ENCODE peak calls at places on chromosomes 2 and 18, in four cellular contexts. One of them, this sample, is unnamed.
A peak's percentile ranks its signal among the peaks of the same experiment; 100 is the strongest.

GRCh38 chr2:218880749-218881594 is at the start of gene WNT10A:
- DNase-seq in IMR-90: no peak
- DNase-seq in A549: no peak
- DNase-seq in keratinocyte: no peak
- DNase-seq in this sample: no peak

GRCh38 chr2:61853086-61853847 is 593 bp downstream of the FAM161A start:
- DNase-seq in IMR-90: no peak
- DNase-seq in A549: peak; percentile 79
- DNase-seq in keratinocyte: no peak
- DNase-seq in this sample: peak; percentile 65

GRCh38 chr2:6525371-6525770 is 340.3 kb downstream of the CMPK2 start:
- DNase-seq in IMR-90: no peak
- DNase-seq in A549: no peak
- DNase-seq in keratinocyte: no peak
- DNase-seq in this sample: no peak

GRCh38 chr18:61926532-61926931 is 33.7 kb upstream of the RNF152 start:
- DNase-seq in IMR-90: no peak
- DNase-seq in A549: no peak
- DNase-seq in keratinocyte: no peak
- DNase-seq in this sample: no peak

GRCh38 chr2:15563227-15564100 is 2.3 kb upstream of the NBAS start:
- DNase-seq in IMR-90: no peak
- DNase-seq in A549: no peak
- DNase-seq in keratinocyte: no peak
- DNase-seq in this sample: no peak

GRCh38 chr2:47056875-47057731 is 98.0 kb downstream of the STPG4 start:
- DNase-seq in IMR-90: no peak
- DNase-seq in A549: no peak
- DNase-seq in keratinocyte: no peak
- DNase-seq in this sample: no peak

GRCh38 chr2:239308696-239309397 is 92.0 kb downstream of the HDAC4 start:
- DNase-seq in IMR-90: peak; percentile 80
- DNase-seq in A549: no peak
- DNase-seq in keratinocyte: no peak
- DNase-seq in this sample: no peak

GRCh38 chr2:9937968-9938367 is 13.5 kb upstream of the GRHL1 start:
- DNase-seq in IMR-90: no peak
- DNase-seq in A549: no peak
- DNase-seq in keratinocyte: no peak
- DNase-seq in this sample: no peak

GRCh38 chr2:235594041-235594440 is 100.2 kb downstream of the AGAP1 start:
- DNase-seq in IMR-90: peak; percentile 89
- DNase-seq in A549: peak; percentile 35
- DNase-seq in keratinocyte: peak; percentile 35
- DNase-seq in this sample: no peak

GRCh38 chr18:332721-333513 is 65.1 kb upstream of the THOC1 start:
- DNase-seq in IMR-90: no peak
- DNase-seq in A549: no peak
- DNase-seq in keratinocyte: no peak
- DNase-seq in this sample: no peak

GRCh38 chr2:97781981-97782380 is 68.6 kb downstream of the ZAP70 start:
- DNase-seq in IMR-90: no peak
- DNase-seq in A549: no peak
- DNase-seq in keratinocyte: no peak
- DNase-seq in this sample: no peak

GRCh38 chr2:81576713-81577112 is 1272.2 kb upstream of the LRRTM1 start:
- DNase-seq in IMR-90: no peak
- DNase-seq in A549: no peak
- DNase-seq in keratinocyte: no peak
- DNase-seq in this sample: no peak

GRCh38 chr2:143696651-143697050 is 567.4 kb downstream of the ARHGAP15 start:
- DNase-seq in IMR-90: no peak
- DNase-seq in A549: no peak
- DNase-seq in keratinocyte: no peak
- DNase-seq in this sample: no peak

GRCh38 chr18:62326646-62327348 is 1.7 kb downstream of the TNFRSF11A start:
- DNase-seq in IMR-90: no peak
- DNase-seq in A549: no peak
- DNase-seq in keratinocyte: no peak
- DNase-seq in this sample: no peak

GRCh38 chr18:68441241-68441640 is 273.7 kb downstream of the TMX3 start:
- DNase-seq in IMR-90: no peak
- DNase-seq in A549: no peak
- DNase-seq in keratinocyte: no peak
- DNase-seq in this sample: no peak

GRCh38 chr2:239252433-239253200 is 148.2 kb downstream of the HDAC4 start:
- DNase-seq in IMR-90: peak; percentile 28
- DNase-seq in A549: no peak
- DNase-seq in keratinocyte: no peak
- DNase-seq in this sample: no peak

GRCh38 chr2:45631319-45631718 is 20.2 kb upstream of the PRKCE start:
- DNase-seq in IMR-90: no peak
- DNase-seq in A549: no peak
- DNase-seq in keratinocyte: no peak
- DNase-seq in this sample: no peak

GRCh38 chr2:138794734-138795133 is 14.5 kb upstream of the NXPH2 start:
- DNase-seq in IMR-90: no peak
- DNase-seq in A549: no peak
- DNase-seq in keratinocyte: no peak
- DNase-seq in this sample: no peak

GRCh38 chr2:218063541-218064295 is 5.3 kb upstream of the RUFY4 start:
- DNase-seq in IMR-90: no peak
- DNase-seq in A549: no peak
- DNase-seq in keratinocyte: no peak
- DNase-seq in this sample: no peak

GRCh38 chr2:216283038-216283900 is 89.0 kb downstream of the MARCHF4 start:
- DNase-seq in IMR-90: no peak
- DNase-seq in A549: peak; percentile 12
- DNase-seq in keratinocyte: no peak
- DNase-seq in this sample: no peak

GRCh38 chr2:188524519-188525113 is 232.9 kb downstream of the GULP1 start:
- DNase-seq in IMR-90: peak; percentile 69
- DNase-seq in A549: peak; percentile 10
- DNase-seq in keratinocyte: no peak
- DNase-seq in this sample: peak; percentile 18

GRCh38 chr2:72511906-72512305 is 313.9 kb downstream of the EXOC6B start:
- DNase-seq in IMR-90: no peak
- DNase-seq in A549: no peak
- DNase-seq in keratinocyte: no peak
- DNase-seq in this sample: no peak

GRCh38 chr2:12412898-12413305 is 303.8 kb upstream of the TRIB2 start:
- DNase-seq in IMR-90: peak; percentile 81
- DNase-seq in A549: no peak
- DNase-seq in keratinocyte: no peak
- DNase-seq in this sample: peak; percentile 50

GRCh38 chr18:48959921-48960920 is 9.5 kb upstream of the SMAD7 start:
- DNase-seq in IMR-90: peak; percentile 61
- DNase-seq in A549: no peak
- DNase-seq in keratinocyte: no peak
- DNase-seq in this sample: no peak

GRCh38 chr18:54220406-54220805 is 4.1 kb downstream of the MBD2 start:
- DNase-seq in IMR-90: no peak
- DNase-seq in A549: no peak
- DNase-seq in keratinocyte: no peak
- DNase-seq in this sample: no peak

GRCh38 chr2:204984421-204984925 is 439.2 kb downstream of the PARD3B start:
- DNase-seq in IMR-90: peak; percentile 35
- DNase-seq in A549: no peak
- DNase-seq in keratinocyte: no peak
- DNase-seq in this sample: no peak

GRCh38 chr2:208077286-208077685 is 47.0 kb downstream of the CRYGD start:
- DNase-seq in IMR-90: peak; percentile 5
- DNase-seq in A549: no peak
- DNase-seq in keratinocyte: no peak
- DNase-seq in this sample: no peak

GRCh38 chr2:223598994-223599645 is 3.0 kb downstream of the SCG2 start:
- DNase-seq in IMR-90: peak; percentile 83
- DNase-seq in A549: no peak
- DNase-seq in keratinocyte: no peak
- DNase-seq in this sample: no peak

GRCh38 chr2:223597071-223597470 is 5.1 kb downstream of the SCG2 start:
- DNase-seq in IMR-90: peak; percentile 38
- DNase-seq in A549: no peak
- DNase-seq in keratinocyte: no peak
- DNase-seq in this sample: no peak

GRCh38 chr2:223594259-223594658 is 7.9 kb downstream of the SCG2 start:
- DNase-seq in IMR-90: no peak
- DNase-seq in A549: no peak
- DNase-seq in keratinocyte: no peak
- DNase-seq in this sample: no peak

GRCh38 chr2:223599646-223600009 is 2.5 kb downstream of the SCG2 start:
- DNase-seq in IMR-90: no peak
- DNase-seq in A549: no peak
- DNase-seq in keratinocyte: no peak
- DNase-seq in this sample: no peak

DNA sequence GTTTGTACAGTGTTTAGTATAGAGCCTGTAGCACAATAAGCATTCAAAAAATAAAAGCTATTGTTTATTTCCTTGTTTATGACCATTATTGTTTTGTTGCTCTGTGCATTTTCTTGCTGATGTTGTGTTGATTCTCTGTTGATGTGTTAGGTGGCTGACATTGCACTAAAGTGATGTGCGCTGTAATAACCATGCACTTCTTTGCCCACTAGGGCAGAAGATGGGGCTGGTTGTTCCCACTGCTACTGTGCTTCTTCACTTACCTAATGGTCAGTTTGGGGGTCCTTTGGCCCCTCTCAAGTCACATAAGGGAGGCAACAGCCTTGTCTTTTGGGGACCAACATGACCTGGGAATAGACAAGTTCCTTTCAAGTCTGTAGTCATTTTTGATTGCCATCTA is 6.0 kb downstream of the SCG2 start:
- DNase-seq in IMR-90: no peak
- DNase-seq in A549: no peak
- DNase-seq in keratinocyte: no peak
- DNase-seq in this sample: no peak
- TF ChIP-seq CTCF in IMR-90: no peak
- TF ChIP-seq CTCF in A549: no peak
- TF ChIP-seq CTCF in keratinocyte: no peak
- TF ChIP-seq CTCF in this sample: no peak

DNA sequence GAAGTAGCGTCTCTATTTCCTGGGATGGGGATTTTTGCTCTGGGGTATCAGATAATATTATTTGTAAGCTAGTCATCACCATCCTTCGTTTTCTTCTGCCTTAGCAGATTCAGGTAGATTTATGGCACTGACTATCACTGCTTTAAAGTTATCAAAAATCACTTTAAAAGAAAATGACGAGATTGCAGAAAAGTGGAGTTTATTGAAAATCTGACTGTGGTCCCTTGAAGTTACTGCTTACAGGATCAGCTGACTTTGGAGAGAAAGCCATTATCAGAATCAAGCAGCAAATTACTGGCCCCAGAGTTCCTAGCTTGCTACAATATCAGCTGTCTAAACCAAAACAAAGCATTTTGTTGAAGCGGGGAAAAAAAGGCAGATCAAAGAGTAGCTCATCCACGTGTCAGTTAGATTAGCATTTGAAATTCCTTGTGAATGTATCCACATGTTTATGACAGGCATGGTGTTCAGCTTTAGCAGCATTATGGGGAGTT is 18.5 kb downstream of the MBP start:
- DNase-seq in IMR-90: no peak
- DNase-seq in A549: no peak
- DNase-seq in keratinocyte: no peak
- DNase-seq in this sample: no peak
- H3K4me3 ChIP-seq in IMR-90: no peak overlapping the region
- H3K4me3 ChIP-seq in A549: no peak overlapping the region
- H3K4me3 ChIP-seq in keratinocyte: peak overlapping the region; percentile 31
- H3K4me3 ChIP-seq in this sample: no peak overlapping the region

GRCh38 chr18:59155140-59155539 is 15.5 kb downstream of the SEC11C start:
- DNase-seq in IMR-90: peak; percentile 95
- DNase-seq in A549: no peak
- DNase-seq in keratinocyte: no peak
- DNase-seq in this sample: no peak
- H3K4me2 ChIP-seq in IMR-90: peak overlapping the region; percentile 20
- H3K4me2 ChIP-seq in A549: no peak overlapping the region
- H3K4me2 ChIP-seq in keratinocyte: no peak overlapping the region
- H3K4me2 ChIP-seq in this sample: no peak overlapping the region

DNA sequence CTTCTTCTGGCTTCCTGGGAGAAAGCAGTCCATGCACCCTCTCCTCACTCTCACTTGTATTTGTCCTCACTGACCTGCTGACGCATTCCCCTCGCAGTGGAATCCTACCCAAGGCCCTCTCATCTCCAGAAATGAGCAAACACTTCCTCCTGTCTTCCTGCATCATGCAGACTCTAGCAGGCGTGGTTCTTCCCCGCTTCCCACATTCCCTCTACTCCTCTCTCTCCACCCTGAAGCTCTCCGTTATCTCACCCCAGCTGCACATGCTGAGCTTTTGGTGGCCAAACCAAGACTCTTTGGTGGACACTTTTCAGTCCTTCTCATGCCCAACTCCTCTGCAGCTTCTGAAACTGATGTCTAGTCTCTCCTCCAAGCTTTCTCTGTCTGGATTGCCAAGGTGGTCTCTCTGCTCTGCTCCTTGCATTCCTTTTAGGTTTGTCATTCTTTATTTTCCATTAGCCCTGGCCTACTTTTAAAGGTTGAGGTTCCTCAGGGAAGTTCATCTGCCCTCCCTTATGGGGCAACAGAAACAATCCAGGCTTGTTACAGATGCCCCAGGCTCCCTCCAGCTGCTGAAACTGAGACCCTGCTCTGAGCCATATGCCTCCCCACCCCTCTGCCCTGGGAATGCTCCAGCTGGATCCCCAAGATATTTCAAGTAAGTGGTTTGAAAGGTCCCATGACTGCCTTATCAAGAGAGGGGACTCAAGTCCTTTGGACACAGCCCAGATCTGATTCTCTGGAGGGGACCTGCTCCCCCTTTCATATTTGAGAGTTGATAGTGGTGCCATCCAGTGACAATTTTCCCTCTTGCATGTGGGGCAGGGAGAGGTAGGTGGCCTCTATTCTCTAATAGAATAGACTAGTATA is 835 bp upstream of the IL18RAP start:
- DNase-seq in IMR-90: no peak
- DNase-seq in A549: no peak
- DNase-seq in keratinocyte: no peak
- DNase-seq in this sample: no peak
- TF ChIP-seq CTCF in IMR-90: no peak
- TF ChIP-seq CTCF in A549: no peak
- TF ChIP-seq CTCF in keratinocyte: no peak
- TF ChIP-seq CTCF in this sample: no peak

This sample was measured in PC-9.